ENCODE peak calls at places on chromosomes 16 and 17, in five cellular contexts. A is stimulated activated CD8-positive, alpha-beta memory T cell treated with anti-CD3 and anti-CD28 coated beads, Interleukin-12 subunit alpha, Interleukin-12 subunit beta, amount 100 ng/mL, for 4 hours; I is AG04449; Z is anterior cingulate cortex; D is psoas muscle. Y is an unnamed sample.

GRCh38 chr17:47949197-47949759 is 7.9 kb downstream of the PNPO start:
- DNase-seq in Z (peak), I (no peak), D (peak), A (peak), Y (peak)

GRCh38 chr17:45290269-45290765 is 26.5 kb downstream of the MAP3K14 start:
- DNase-seq in I (no peak), D (peak), Z (no peak), A (no peak), Y (no peak)

GRCh38 chr17:17387461-17388362 is 84.5 kb downstream of the NT5M start:
- DNase-seq in A (no peak), D (peak), Z (no peak), I (no peak), Y (peak)

GRCh38 chr17:66526827-66527226 is 224.4 kb downstream of the PRKCA start:
- DNase-seq in D (no peak), Z (no peak), A (no peak), I (no peak), Y (no peak)

GRCh38 chr17:17181666-17182600 is 24.2 kb downstream of the PLD6 start:
- DNase-seq in D (no peak), Z (no peak), A (no peak), I (no peak), Y (no peak)

GRCh38 chr16:67406111-67406593 is 10.1 kb downstream of the ZDHHC1 start:
- DNase-seq in I (no peak), Z (no peak), A (no peak), D (peak), Y (no peak)

GRCh38 chr16:426906-427249 is 1.4 kb downstream of the RAB11FIP3 start:
- DNase-seq in Z (no peak), A (no peak), D (no peak), I (no peak), Y (no peak)

GRCh38 chr16:58128721-58129096 is 472 bp downstream of the CFAP20 start:
- DNase-seq in I (no peak), Z (no peak), A (no peak), D (no peak), Y (no peak)

GRCh38 chr17:47811709-47812108 is 9.9 kb downstream of the OSBPL7 start:
- DNase-seq in I (no peak), D (no peak), Z (no peak), A (no peak), Y (no peak)

GRCh38 chr17:50918933-50919296 is 52.8 kb upstream of the TOB1 start:
- DNase-seq in Z (peak), I (no peak), D (no peak), A (no peak), Y (peak)

GRCh38 chr16:55488306-55488705 is 9.3 kb downstream of the MMP2 start:
- DNase-seq in Z (no peak), A (no peak), I (no peak), D (no peak), Y (no peak)

GRCh38 chr17:28563475-28563874 is 7.8 kb downstream of the PIGS start:
- DNase-seq in D (no peak), I (peak), Z (no peak), A (no peak), Y (no peak)

GRCh38 chr16:48950184-48950583 is 331.5 kb downstream of the CBLN1 start:
- DNase-seq in Z (no peak), I (no peak), D (no peak), A (no peak), Y (no peak)

GRCh38 chr16:88719267-88719932 is 13.1 kb downstream of the CTU2 start:
- DNase-seq in Z (peak), A (no peak), D (no peak), I (no peak), Y (no peak)

GRCh38 chr17:58269557-58270291 is 11.0 kb downstream of the MPO start:
- DNase-seq in Z (no peak), I (no peak), A (no peak), D (no peak), Y (no peak)

GRCh38 chr17:27284811-27285415 is 9.0 kb upstream of the WSB1 start:
- DNase-seq in I (no peak), D (no peak), Z (no peak), A (no peak), Y (no peak)

GRCh38 chr16:23148513-23149266 is 562 bp downstream of the USP31 start:
- DNase-seq in I (no peak), A (peak), D (peak), Z (peak), Y (peak)

GRCh38 chr16:4375717-4376116 is 4.1 kb downstream of the VASN start:
- DNase-seq in I (no peak), Z (no peak), A (no peak), D (peak), Y (no peak)

GRCh38 chr17:7654832-7655540 is 4.3 kb downstream of the ATP1B2 start:
- DNase-seq in D (no peak), A (no peak), Z (no peak), I (no peak), Y (no peak)

GRCh38 chr16:78324649-78325274 is 225.3 kb downstream of the WWOX start:
- DNase-seq in D (no peak), I (no peak), Z (no peak), A (no peak), Y (no peak)

GRCh38 chr16:29644973-29645698 is 17.9 kb upstream of the SPN start:
- DNase-seq in A (no peak), I (no peak), Z (no peak), D (no peak), Y (no peak)

GRCh38 chr16:89510526-89510925 is 2.3 kb downstream of the SPG7 start:
- DNase-seq in A (no peak), D (no peak), Z (no peak), I (no peak), Y (no peak)

GRCh38 chr17:17153071-17153470 is 53.1 kb downstream of the PLD6 start:
- DNase-seq in D (no peak), A (no peak), I (no peak), Z (no peak), Y (no peak)

GRCh38 chr16:1651055-1651454 is 27.0 kb upstream of the JPT2 start:
- DNase-seq in I (no peak), A (no peak), Z (no peak), D (no peak), Y (no peak)

GRCh38 chr17:63419949-63420867 is 25.9 kb downstream of the CYB561 start:
- DNase-seq in D (no peak), Z (no peak), A (no peak), I (no peak), Y (no peak)

GRCh38 chr17:50922107-50922506 is 56.0 kb upstream of the TOB1 start:
- DNase-seq in I (no peak), Z (no peak), A (no peak), D (no peak), Y (no peak)